ENCODE peak calls at places on chromosomes 1 and 21, in four cellular contexts. Q is IMR-90, D is HepG2, E is A549. Y is an unnamed sample.

GRCh38 chr1:5473268-5473667 is 519.0 kb downstream of the NPHP4 start:
- ATAC-seq in D (no peak), Q (no peak), E (no peak), Y (no peak)

GRCh38 chr1:3771108-3772026 is 1.2 kb upstream of the SMIM1 start:
- ATAC-seq in E (no peak), Q (no peak), D (peak), Y (no peak)

GRCh38 chr1:72230746-72231145 is 51.6 kb downstream of the NEGR1 start:
- ATAC-seq in D (no peak), E (no peak), Q (no peak), Y (no peak)

GRCh38 chr1:149942207-149942606 is 5.5 kb upstream of the MTMR11 start:
- ATAC-seq in Q (peak), E (peak), D (peak), Y (no peak)

GRCh38 chr1:15328785-15329480 is 80.8 kb upstream of the EFHD2 start:
- ATAC-seq in D (no peak), Q (no peak), E (no peak), Y (peak)

GRCh38 chr1:181161170-181161870 is 72.8 kb downstream of the IER5 start:
- ATAC-seq in Q (no peak), D (no peak), E (no peak), Y (no peak)

GRCh38 chr21:34974162-34974981 is 74.7 kb downstream of the RUNX1 start:
- ATAC-seq in D (peak), E (no peak), Q (peak), Y (no peak)

GRCh38 chr1:198162091-198162767 is 5.4 kb downstream of the NEK7 start:
- ATAC-seq in E (no peak), D (peak), Q (no peak), Y (no peak)

GRCh38 chr1:3372317-3372716 is 82.1 kb upstream of the ARHGEF16 start:
- ATAC-seq in D (no peak), Q (no peak), E (no peak), Y (no peak)

GRCh38 chr1:33468559-33468958 is 3.9 kb upstream of the ZSCAN20 start:
- ATAC-seq in Q (no peak), D (no peak), E (no peak), Y (no peak)

GRCh38 chr1:119554188-119554587 is 47.2 kb downstream of the HSD3B1 start:
- ATAC-seq in Q (peak), D (peak), E (no peak), Y (no peak)

GRCh38 chr1:108209456-108210108 is 9.4 kb upstream of the SLC25A24 start:
- ATAC-seq in Q (no peak), E (no peak), D (no peak), Y (no peak)

GRCh38 chr1:231442735-231443134 is 20.6 kb upstream of the EGLN1 start:
- ATAC-seq in Q (no peak), D (no peak), E (no peak), Y (no peak)

DNA sequence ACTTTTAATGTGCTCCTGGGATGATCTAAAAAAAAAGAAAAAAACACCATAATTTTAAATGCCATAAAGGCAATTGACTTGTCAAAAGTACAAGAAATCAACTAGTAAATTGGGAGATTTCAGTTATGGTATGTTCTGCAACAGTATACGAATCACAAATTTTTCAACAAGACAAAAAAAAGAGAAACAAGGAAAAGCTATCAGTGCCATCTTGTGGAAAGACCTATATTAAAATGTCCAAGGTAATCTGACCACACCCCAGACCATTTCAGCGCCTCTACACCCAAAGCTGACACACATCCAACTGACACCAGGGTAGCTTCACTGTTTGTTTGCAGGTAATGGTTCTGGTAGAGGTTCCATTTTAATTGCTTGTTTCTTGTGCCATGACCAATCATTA is 5.0 kb upstream of the DUSP23 start:
- ATAC-seq in E (no peak), D (no peak), Q (no peak), Y (no peak)
- TF ChIP-seq CTCF in E (peak), D (no peak), Q (no peak), Y (no peak)

DNA sequence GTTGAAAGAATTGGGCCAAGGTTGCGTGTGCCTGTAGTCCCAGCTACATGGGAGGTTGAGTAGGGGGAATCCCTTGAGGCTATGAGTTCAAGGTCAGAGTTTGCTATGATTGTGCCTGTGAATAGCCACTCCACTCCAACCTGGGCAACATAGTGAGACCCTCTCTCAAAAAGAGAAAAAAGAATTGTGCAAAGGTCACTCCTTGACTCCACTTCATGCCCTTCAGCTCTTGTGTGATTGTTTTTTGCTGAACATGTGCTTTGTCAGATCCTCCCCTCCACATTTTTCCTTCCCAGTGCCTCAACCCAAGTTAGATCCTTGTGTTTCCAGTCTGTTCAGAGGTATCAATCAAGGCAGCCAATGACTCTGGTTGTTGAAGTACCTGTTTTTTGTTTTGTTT is 8.5 kb downstream of the TXNIP start:
- ATAC-seq in D (no peak), E (no peak), Q (no peak), Y (no peak)
- TF ChIP-seq POLR2A in D (no peak), E (no peak), Q (no peak), Y (no peak)

GRCh38 chr1:154014154-154014910 is 23.8 kb downstream of the RPS27 start:
- ATAC-seq in E (no peak), D (no peak), Q (peak), Y (no peak)

GRCh38 chr1:154006136-154006535 is 15.6 kb downstream of the RPS27 start:
- ATAC-seq in Q (peak), D (no peak), E (no peak), Y (no peak)

GRCh38 chr1:154012129-154012528 is 21.6 kb downstream of the RPS27 start:
- ATAC-seq in D (no peak), Q (no peak), E (no peak), Y (no peak)
- TF ChIP-seq CTCF in D (no peak), Q (no peak), E (no peak), Y (no peak)

GRCh38 chr1:224213438-224214119 is 30.5 kb downstream of the DEGS1 start:
- ATAC-seq in D (peak), Q (no peak), E (no peak), Y (no peak)
- TF ChIP-seq POLR2A in D (no peak), Q (no peak), E (no peak), Y (no peak)

DNA sequence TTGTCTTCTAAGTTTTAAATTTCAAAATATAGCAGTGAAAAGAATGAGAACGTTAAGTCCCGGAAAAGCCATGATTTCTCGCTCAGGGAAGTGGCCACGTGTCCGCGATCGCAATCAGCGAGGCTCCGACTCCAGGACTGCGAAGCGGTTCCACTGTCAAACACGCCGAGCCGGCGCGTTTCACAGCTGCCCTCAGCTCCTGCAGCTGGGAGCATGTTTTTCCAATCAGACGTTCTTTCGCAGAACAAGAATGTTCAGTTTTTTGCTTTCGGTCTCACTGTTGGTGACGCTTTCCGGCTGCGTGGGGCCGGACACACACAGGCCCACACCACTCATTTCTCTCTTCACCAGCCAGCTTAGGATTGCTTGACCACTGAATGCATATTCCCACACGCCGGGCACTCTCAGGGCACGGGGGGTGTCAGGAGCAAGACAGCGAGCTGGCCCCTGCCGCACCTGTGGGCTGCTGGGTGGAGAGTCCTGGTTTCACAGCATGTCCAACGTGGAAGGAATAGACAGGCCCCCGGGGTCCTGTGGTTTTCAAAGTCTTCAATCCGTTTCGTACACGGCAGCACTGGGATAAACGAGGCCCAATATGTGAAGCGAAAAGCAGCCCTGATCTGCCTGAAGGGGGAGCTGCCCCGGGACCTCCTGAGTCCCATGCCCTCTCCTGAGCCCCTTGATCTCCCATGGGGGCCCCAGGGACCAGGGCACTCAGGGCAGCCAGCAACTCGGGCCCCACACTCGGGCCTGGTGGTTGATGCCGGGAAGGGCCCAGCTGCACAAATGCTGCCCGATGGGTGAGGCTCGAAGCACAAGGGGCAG is 47.3 kb upstream of the COL18A1 start:
- ATAC-seq in Q (no peak), E (no peak), D (peak), Y (peak)
- TF ChIP-seq CTCF in Q (peak), E (no peak), D (no peak), Y (no peak)

DNA sequence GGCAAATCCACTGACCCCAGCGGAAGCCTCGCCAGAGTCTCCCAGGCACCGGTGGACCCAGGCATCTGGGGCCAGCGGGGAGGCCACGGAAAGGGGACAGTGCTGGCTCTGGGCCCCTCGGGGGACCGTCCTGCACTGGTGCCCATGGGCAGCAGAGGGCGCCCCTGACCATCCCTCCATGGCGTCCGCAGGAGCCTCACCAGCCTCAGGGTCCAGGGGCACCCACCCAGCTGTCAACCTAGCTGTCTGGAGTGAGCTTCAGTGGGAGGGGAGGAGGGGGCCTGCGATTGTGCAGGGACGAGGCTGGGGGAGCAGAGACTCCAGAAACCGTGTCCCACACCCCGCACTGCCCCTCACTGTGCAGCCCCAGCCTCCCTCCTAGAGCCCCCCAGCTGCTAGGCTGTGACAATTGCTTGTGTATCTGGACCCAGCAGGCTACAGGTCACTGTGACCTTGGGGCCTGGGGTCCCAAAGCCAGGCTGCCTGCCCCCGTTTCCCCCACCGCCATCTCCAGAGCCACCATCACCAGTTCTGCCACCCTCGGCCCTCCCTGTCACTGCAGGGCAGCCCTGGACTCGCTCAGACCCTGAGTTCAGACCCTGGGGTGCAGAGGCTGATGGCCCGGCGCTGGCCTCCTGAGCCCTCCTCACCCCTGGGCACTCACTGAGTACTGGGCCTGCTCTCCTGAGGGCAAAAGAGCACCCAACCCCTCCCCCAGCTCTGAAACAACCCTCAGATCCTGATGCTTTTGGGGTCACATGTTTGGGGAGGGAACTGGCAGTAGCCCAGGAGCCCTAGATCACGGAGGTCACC is 10.7 kb upstream of the COL6A1 start:
- ATAC-seq in D (peak), E (peak), Q (peak), Y (peak)
- TF ChIP-seq POLR2A in D (no peak), E (no peak), Q (no peak), Y (no peak)

GRCh38 chr1:169712309-169712631 is 850 bp upstream of the SELL start:
- ATAC-seq in E (no peak), Q (no peak), D (no peak), Y (no peak)

GRCh38 chr1:169707917-169708604 is 3.4 kb downstream of the SELL start:
- ATAC-seq in E (no peak), D (no peak), Q (no peak), Y (no peak)

GRCh38 chr1:169704797-169705196 is 6.6 kb downstream of the SELL start:
- ATAC-seq in Q (no peak), D (no peak), E (no peak), Y (no peak)

GRCh38 chr1:169711469-169712308 is at the start of gene SELL:
- ATAC-seq in Q (peak), D (peak), E (peak), Y (peak)

GRCh38 chr1:169708633-169709032 is 2.8 kb downstream of the SELL start:
- ATAC-seq in D (no peak), E (no peak), Q (no peak), Y (no peak)
- TF ChIP-seq CTCF in D (no peak), E (no peak), Q (no peak), Y (no peak)

GRCh38 chr1:208593306-208594006 is 349.3 kb upstream of the PLXNA2 start:
- ATAC-seq in E (no peak), D (no peak), Q (no peak), Y (no peak)
- TF ChIP-seq POLR2A in E (no peak), D (no peak), Q (no peak), Y (no peak)